ENCODE peak calls at places on chromosomes 13 and 19, in six cellular contexts. Y is IMR-90, Q is neuronal stem cell, E is H9, X is trophoblast cell, O is mesenchymal stem cell. L is an unnamed sample.

GRCh38 chr19:27779953-27780352 is 1433.0 kb downstream of the UQCRFS1 start:
- DNase-seq in Y (no peak), Q (no peak), E (no peak), X (no peak), O (no peak), L (no peak)

GRCh38 chr19:45376045-45376724 is 5.8 kb upstream of the ERCC2 start:
- DNase-seq in Y (peak), Q (peak), E (peak), X (no peak), O (peak), L (peak)

GRCh38 chr13:37395544-37395943 is 203.0 kb downstream of the POSTN start:
- DNase-seq in Y (peak), Q (no peak), E (peak), X (peak), O (no peak), L (no peak)

GRCh38 chr13:113920173-113920572 is 53.7 kb downstream of the C13orf46 start:
- DNase-seq in Y (no peak), Q (no peak), E (no peak), X (no peak), O (no peak), L (no peak)

GRCh38 chr19:38658462-38659306 is 11.2 kb downstream of the ACTN4 start:
- DNase-seq in Y (peak), Q (no peak), E (no peak), X (peak), O (peak), L (no peak)

GRCh38 chr13:94128430-94128829 is 351.1 kb downstream of the DCT start:
- DNase-seq in Y (no peak), Q (no peak), E (no peak), X (no peak), O (peak), L (no peak)

GRCh38 chr19:50721441-50722137 is 1.6 kb upstream of the CLEC11A start:
- DNase-seq in Y (no peak), Q (no peak), E (no peak), X (no peak), O (no peak), L (no peak)

GRCh38 chr13:30906411-30906990 is 430 bp downstream of the MEDAG start:
- DNase-seq in Y (no peak), Q (no peak), E (peak), X (no peak), O (no peak), L (no peak)

GRCh38 chr19:54916822-54917221 is 10.9 kb downstream of the NCR1 start:
- DNase-seq in Y (no peak), Q (no peak), E (no peak), X (no peak), O (no peak), L (no peak)

DNA sequence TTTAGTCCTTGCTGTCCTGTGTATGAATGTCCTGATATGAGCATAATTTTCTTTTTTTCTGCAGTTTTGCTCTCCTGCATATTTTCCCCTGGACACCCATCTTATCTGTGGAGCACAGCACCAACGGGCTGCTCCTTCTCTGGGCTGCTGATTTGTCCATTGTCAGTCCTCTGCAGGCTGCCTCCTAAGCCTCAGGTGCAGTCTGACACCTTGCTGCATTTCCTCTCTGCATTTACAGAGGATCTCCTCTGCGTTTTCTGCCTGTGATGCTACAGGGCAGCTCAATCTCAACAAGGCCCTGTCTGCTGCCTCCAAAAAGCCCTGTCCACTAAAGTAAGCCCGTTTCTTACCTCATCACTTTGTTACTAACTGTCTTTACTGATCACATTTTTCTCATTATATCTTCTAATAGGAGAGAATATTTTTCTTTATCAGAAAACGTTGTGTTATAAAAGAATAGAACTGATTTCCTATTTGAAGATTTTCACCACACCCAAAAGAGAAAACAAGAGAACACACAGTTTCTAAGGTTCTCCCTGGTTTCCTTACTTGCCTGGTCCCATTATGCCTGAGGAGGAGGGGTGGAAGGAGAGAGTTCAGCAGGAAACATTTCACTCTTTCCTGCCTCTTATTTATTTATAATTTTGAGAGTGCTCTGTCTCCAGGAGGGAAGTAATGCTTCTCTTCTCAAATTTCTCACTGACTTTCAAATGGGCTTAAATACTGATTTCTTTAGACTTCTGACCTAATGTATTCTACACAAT is 65.6 kb upstream of the TDRD3 start:
- DNase-seq in Y (no peak), Q (no peak), E (no peak), X (no peak), O (no peak), L (no peak)
- H4K91ac ChIP-seq in Y (no peak), Q (no peak), E (no peak), X (no peak), O (peak), L (no peak)

GRCh38 chr13:43742911-43743310 is 43.9 kb downstream of the ENOX1 start:
- DNase-seq in Y (no peak), Q (no peak), E (no peak), X (no peak), O (no peak), L (no peak)

GRCh38 chr13:43732726-43733125 is 54.0 kb downstream of the ENOX1 start:
- DNase-seq in Y (no peak), Q (no peak), E (no peak), X (no peak), O (no peak), L (no peak)

GRCh38 chr13:43737524-43737923 is 49.2 kb downstream of the ENOX1 start:
- DNase-seq in Y (no peak), Q (no peak), E (no peak), X (no peak), O (no peak), L (no peak)
- H4K91ac ChIP-seq in Y (no peak), Q (no peak), E (no peak), X (no peak), O (no peak), L (no peak)

DNA sequence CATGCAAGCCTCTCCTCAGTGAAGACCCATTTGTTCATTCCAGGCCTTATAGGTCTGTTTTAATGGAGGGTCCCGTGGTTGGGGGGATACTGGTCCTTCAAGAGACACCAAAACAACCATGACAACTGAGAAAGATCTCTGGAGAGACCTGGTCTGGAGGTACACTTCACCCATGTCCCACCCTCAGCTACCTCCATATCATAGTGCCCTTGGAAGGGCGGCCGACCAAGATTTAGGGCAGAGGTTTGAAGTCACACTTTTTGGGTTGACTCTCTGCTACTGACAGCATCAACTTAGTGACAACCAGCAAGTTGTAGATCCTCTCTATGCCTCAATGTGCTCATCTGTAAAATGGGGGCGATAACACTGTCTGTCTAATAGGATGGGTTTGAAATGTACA is 177.3 kb downstream of the TSHZ3 start:
- DNase-seq in Y (no peak), Q (no peak), E (peak), X (no peak), O (no peak), L (no peak)
- H4K91ac ChIP-seq in Y (no peak), Q (no peak), E (no peak), X (no peak), O (no peak), L (no peak)

GRCh38 chr13:62126400-62126799 is 710.8 kb upstream of the PCDH20 start:
- DNase-seq in Y (no peak), Q (no peak), E (no peak), X (no peak), O (no peak), L (no peak)

GRCh38 chr13:62122434-62122833 is 706.8 kb upstream of the PCDH20 start:
- DNase-seq in Y (no peak), Q (no peak), E (no peak), X (no peak), O (no peak), L (no peak)

GRCh38 chr13:62125451-62125850 is 709.8 kb upstream of the PCDH20 start:
- DNase-seq in Y (no peak), Q (no peak), E (no peak), X (no peak), O (no peak), L (no peak)

GRCh38 chr13:62119739-62120700 is 704.4 kb upstream of the PCDH20 start:
- DNase-seq in Y (peak), Q (no peak), E (no peak), X (no peak), O (peak), L (no peak)

DNA sequence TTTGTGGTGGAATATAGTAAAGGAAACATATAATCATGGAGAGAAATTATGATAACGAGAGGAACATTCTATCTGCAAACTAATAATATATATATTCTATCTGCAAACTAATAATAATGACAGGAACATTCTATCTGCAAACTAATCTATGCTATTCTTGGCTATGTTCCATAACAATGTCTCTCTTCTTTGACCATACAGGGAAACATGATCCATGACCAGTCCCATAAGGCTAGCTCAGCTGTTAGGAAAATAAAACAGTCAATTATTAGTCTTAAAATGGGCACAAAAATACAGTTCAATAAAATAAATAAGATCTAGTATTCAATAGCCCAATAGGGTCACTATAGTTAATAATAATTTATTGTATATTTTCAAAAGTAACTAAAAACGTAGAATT is 707.8 kb upstream of the PCDH20 start:
- DNase-seq in Y (no peak), Q (no peak), E (no peak), X (no peak), O (no peak), L (no peak)
- H4K91ac ChIP-seq in Y (no peak), Q (no peak), E (no peak), X (no peak), O (no peak), L (no peak)

DNA sequence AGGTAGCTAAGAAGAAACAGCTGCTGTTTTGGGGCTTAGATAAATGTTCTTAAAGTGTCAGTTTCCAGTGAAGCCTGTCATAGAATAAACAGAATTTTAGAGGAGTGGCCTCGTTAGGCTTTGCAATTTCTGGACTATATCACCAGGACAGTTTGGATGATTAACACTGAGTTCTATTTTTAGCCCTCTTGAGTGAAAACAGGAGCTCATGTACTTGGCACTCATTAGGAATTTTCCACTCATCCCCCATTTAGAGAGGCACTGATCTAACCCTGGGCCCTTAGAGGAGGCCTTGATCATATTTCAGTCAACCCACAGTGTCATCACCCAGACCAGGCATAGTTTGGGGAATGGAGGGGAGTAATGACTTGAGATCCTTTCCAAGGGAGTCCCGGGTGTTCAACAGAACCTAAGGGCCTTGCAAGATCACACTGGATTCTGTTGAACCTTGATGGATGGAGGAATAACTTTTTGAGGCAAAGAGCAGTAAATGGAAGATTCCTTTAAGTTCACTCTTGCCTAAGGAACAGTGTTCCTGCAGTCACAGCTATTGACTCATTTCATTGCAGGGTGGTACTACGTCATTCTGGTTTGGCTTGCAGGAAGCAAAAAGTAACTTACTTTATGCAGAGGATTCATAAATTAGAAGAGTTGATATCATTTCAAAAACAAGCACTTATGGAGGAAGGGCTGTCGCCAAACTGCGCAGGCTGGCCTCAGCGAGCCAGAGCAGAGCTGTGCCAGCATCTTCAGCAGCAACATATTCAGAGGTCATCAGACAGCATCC is 160.2 kb downstream of the SLC7A1 start:
- DNase-seq in Y (peak), Q (no peak), E (no peak), X (no peak), O (peak), L (no peak)
- H4K91ac ChIP-seq in Y (no peak), Q (no peak), E (no peak), X (peak), O (no peak), L (no peak)

GRCh38 chr13:42478531-42479156 is 95.3 kb upstream of the TNFSF11 start:
- DNase-seq in Y (peak), Q (peak), E (no peak), X (no peak), O (peak), L (no peak)
- H4K91ac ChIP-seq in Y (no peak), Q (no peak), E (no peak), X (no peak), O (no peak), L (peak)

DNA sequence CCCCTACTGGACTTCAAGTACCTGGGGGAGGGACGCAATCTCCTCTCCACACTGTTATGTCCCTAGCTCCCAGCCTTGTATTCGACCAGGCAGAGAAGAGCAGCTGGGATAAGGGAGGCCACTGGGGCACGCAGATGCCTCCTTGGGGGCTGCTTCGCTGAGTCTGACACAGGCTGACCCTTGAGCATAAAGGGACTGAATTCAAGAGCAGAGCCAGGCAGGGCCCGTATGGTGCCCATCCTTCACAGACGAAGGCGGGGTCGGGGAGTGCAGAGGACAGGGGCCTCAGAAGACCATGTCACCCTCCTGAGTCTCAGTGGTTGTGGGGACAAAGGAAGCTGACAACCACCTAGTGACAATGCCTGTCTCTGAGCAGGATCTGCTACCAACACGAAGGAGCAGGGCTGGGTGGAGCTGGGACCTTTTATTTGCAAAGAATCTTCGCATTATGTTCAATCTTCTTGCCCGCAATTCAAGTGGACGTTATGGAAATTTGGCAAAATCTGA is 124.6 kb downstream of the TUBA3C start:
- DNase-seq in Y (no peak), Q (no peak), E (no peak), X (no peak), O (no peak), L (no peak)
- H4K91ac ChIP-seq in Y (no peak), Q (no peak), E (no peak), X (no peak), O (no peak), L (no peak)

GRCh38 chr13:26133286-26133685 is 81.5 kb upstream of the SHISA2 start:
- DNase-seq in Y (no peak), Q (no peak), E (no peak), X (no peak), O (no peak), L (no peak)
- H4K91ac ChIP-seq in Y (no peak), Q (no peak), E (no peak), X (no peak), O (no peak), L (no peak)